ENCODE peak calls at places on chromosomes 11 and 22, in six cellular contexts. U, X, A, P, D and M are unnamed samples.

GRCh38 chr11:133134561-133135173 is 397.6 kb downstream of the OPCML start:
- DNase-seq in U (peak), X (peak), A (peak), P (no peak), D (peak), M (no peak)

GRCh38 chr11:60786811-60787567 is 1.9 kb downstream of the MS4A10 start:
- DNase-seq in U (no peak), X (no peak), A (no peak), P (no peak), D (no peak), M (no peak)

GRCh38 chr11:107752508-107752907 is 40.7 kb upstream of the SLN start:
- DNase-seq in U (no peak), X (no peak), A (no peak), P (no peak), D (no peak), M (no peak)

GRCh38 chr11:26558191-26558590 is 13.9 kb downstream of the MUC15 start:
- DNase-seq in U (no peak), X (no peak), A (no peak), P (no peak), D (no peak), M (no peak)

GRCh38 chr11:85665756-85666155 is 827 bp upstream of the CREBZF start:
- DNase-seq in U (no peak), X (no peak), A (no peak), P (no peak), D (no peak), M (no peak)

GRCh38 chr11:36313750-36314500 is 17.8 kb downstream of the PRR5L start:
- DNase-seq in U (no peak), X (no peak), A (no peak), P (no peak), D (no peak), M (no peak)

GRCh38 chr11:12239396-12240298 is 129.3 kb downstream of the MICAL2 start:
- DNase-seq in U (no peak), X (peak), A (no peak), P (no peak), D (no peak), M (no peak)

GRCh38 chr22:27632451-27633295 is 168.9 kb downstream of the MN1 start:
- DNase-seq in U (no peak), X (no peak), A (no peak), P (no peak), D (no peak), M (no peak)

GRCh38 chr22:37569009-37569920 is 9.0 kb downstream of the CDC42EP1 start:
- DNase-seq in U (no peak), X (peak), A (no peak), P (no peak), D (no peak), M (no peak)

GRCh38 chr22:39148727-39149535 is 3.5 kb downstream of the CBX7 start:
- DNase-seq in U (peak), X (no peak), A (no peak), P (no peak), D (no peak), M (peak)

GRCh38 chr22:39117585-39118191 is 20.6 kb downstream of the APOBEC3H start:
- DNase-seq in U (peak), X (no peak), A (peak), P (no peak), D (peak), M (peak)

GRCh38 chr11:69512790-69513189 is 31.3 kb downstream of the LINC01488 start:
- DNase-seq in U (no peak), X (no peak), A (no peak), P (no peak), D (no peak), M (no peak)

GRCh38 chr11:73585834-73586575 is 11.9 kb downstream of the FAM168A start:
- DNase-seq in U (no peak), X (no peak), A (peak), P (no peak), D (no peak), M (no peak)

GRCh38 chr22:21697866-21698265 is 32.1 kb downstream of the PPIL2 start:
- DNase-seq in U (no peak), X (no peak), A (no peak), P (no peak), D (no peak), M (no peak)

GRCh38 chr11:61056981-61057380 is 45.3 kb upstream of the CD5 start:
- DNase-seq in U (no peak), X (no peak), A (no peak), P (peak), D (no peak), M (no peak)

GRCh38 chr11:116879789-116880402 is 42.5 kb upstream of the APOA1 start:
- DNase-seq in U (peak), X (no peak), A (peak), P (no peak), D (peak), M (no peak)

GRCh38 chr11:304915-305833 is 2.4 kb upstream of the IFITM2 start:
- DNase-seq in U (peak), X (no peak), A (peak), P (no peak), D (peak), M (peak)

GRCh38 chr11:68783216-68783821 is 32.0 kb upstream of the TESMIN start:
- DNase-seq in U (no peak), X (no peak), A (no peak), P (no peak), D (no peak), M (no peak)

GRCh38 chr22:38314992-38315800 is 2.0 kb downstream of the CSNK1E start:
- DNase-seq in U (peak), X (no peak), A (no peak), P (no peak), D (peak), M (no peak)

GRCh38 chr11:129373489-129373953 is 2.1 kb upstream of the BARX2 start:
- DNase-seq in U (no peak), X (no peak), A (no peak), P (no peak), D (no peak), M (no peak)

GRCh38 chr22:50260801-50261614 is 475 bp downstream of the MAPK12 start:
- DNase-seq in U (peak), X (no peak), A (peak), P (no peak), D (no peak), M (no peak)

GRCh38 chr11:79083346-79083745 is 357.5 kb downstream of the TENM4 start:
- DNase-seq in U (no peak), X (no peak), A (no peak), P (no peak), D (no peak), M (no peak)

GRCh38 chr11:78630561-78631303 is 56.1 kb upstream of the NARS2 start:
- DNase-seq in U (no peak), X (no peak), A (no peak), P (no peak), D (no peak), M (no peak)

GRCh38 chr11:128897841-128898240 is 6.7 kb downstream of the KCNJ5 start:
- DNase-seq in U (no peak), X (no peak), A (no peak), P (no peak), D (no peak), M (no peak)

GRCh38 chr11:422249-422656 is 7.5 kb upstream of the SIGIRR start:
- DNase-seq in U (no peak), X (no peak), A (no peak), P (no peak), D (no peak), M (no peak)

GRCh38 chr11:66820921-66821320 is 22.3 kb upstream of the RCE1 start:
- DNase-seq in U (no peak), X (no peak), A (no peak), P (no peak), D (no peak), M (no peak)

GRCh38 chr11:66814678-66815077 is 28.6 kb upstream of the RCE1 start:
- DNase-seq in U (no peak), X (no peak), A (no peak), P (no peak), D (no peak), M (no peak)

GRCh38 chr11:66815646-66816045 is 27.6 kb upstream of the RCE1 start:
- DNase-seq in U (no peak), X (no peak), A (peak), P (no peak), D (no peak), M (no peak)

GRCh38 chr11:66820381-66820780 is 22.9 kb upstream of the RCE1 start:
- DNase-seq in U (no peak), X (no peak), A (no peak), P (no peak), D (no peak), M (no peak)

GRCh38 chr11:66818231-66818955 is 24.8 kb upstream of the RCE1 start:
- DNase-seq in U (no peak), X (no peak), A (no peak), P (no peak), D (no peak), M (no peak)
- H3K27ac ChIP-seq in U (no peak), X (no peak), A (no peak), P (no peak), D (no peak), M (no peak)

GRCh38 chr22:48241658-48242057 is 1479.2 kb downstream of the TBC1D22A start:
- DNase-seq in U (no peak), X (no peak), A (no peak), P (no peak), D (no peak), M (no peak)

GRCh38 chr22:48240935-48241230 is 1478.4 kb downstream of the TBC1D22A start:
- DNase-seq in U (no peak), X (no peak), A (no peak), P (no peak), D (no peak), M (no peak)

GRCh38 chr22:48238966-48239365 is 1476.5 kb downstream of the TBC1D22A start:
- DNase-seq in U (no peak), X (no peak), A (no peak), P (peak), D (no peak), M (no peak)

GRCh38 chr22:48239461-48240164 is 1477.2 kb downstream of the TBC1D22A start:
- DNase-seq in U (no peak), X (no peak), A (no peak), P (peak), D (no peak), M (no peak)

DNA sequence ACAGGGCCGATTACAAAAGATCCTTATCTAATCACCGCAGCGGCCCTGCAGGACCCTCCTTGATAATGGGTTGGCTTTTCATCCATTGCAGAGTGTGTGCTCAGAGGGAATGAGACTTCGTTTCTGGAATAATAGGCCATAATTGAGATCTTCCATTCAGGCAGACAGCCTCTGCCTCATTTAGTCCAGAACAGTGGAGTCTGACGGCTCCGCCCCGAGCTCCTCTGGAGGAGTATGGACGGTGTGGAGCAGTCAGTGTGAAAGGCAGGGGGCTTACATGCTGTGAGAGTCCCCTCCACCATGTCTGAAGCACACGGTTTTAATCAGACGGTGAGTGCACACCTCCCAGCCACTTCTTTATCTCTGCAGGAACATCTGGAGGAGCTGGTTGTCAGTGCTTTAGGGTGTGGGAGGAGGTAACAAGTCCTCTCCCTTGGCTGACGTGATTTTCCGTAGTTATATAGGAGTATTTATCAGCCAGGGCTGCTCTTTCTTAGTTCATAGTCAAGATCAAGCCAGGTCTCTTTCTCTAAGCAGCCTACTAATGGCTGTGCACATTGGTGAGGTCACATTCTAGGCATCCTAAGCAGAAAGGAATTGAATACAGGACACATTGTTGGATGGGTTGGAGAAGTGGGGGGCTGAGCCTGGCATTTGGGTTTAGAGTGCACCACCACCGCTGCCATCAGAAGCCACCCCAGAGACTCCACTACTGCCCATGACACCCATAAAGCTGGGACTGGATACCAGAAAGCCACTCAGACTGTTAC is 1477.9 kb downstream of the TBC1D22A start:
- DNase-seq in U (no peak), X (no peak), A (no peak), P (peak), D (no peak), M (no peak)
- H3K27ac ChIP-seq in U (no peak), X (no peak), A (no peak), P (no peak), D (no peak), M (no peak)

GRCh38 chr22:36471341-36471821 is 10.1 kb downstream of the TXN2 start:
- DNase-seq in U (no peak), X (no peak), A (peak), P (no peak), D (no peak), M (no peak)
- H3K27ac ChIP-seq in U (no peak), X (no peak), A (peak), P (peak), D (no peak), M (no peak)

DNA sequence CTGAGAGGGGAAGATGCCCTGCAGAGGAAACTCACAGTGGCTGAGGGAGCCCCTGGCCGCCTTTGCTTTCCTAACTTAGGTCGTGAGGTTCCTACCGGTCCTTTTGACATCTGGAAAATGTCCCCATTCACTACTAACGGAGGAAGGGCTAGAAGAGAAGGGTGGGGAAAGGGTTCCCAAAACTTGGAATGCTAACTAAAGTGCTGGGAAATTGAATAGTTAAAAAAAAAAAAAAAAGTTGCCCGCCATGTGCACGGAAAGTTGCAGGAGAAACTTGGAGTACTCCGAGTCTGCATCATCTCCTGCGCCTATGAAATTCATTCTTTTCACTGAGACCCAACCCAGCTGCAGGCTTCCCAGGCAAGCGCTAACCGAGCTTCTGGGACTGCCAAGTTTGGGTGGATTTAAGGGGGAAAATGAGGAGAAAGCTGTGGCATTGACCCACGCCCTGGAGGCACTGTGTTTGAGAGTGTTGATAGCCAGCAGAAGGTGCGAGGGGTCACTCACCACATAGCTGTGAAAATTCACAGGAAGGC is 854 bp downstream of the TIMP3 start:
- DNase-seq in U (no peak), X (no peak), A (peak), P (no peak), D (no peak), M (no peak)
- H3K27ac ChIP-seq in U (no peak), X (peak), A (peak), P (peak), D (no peak), M (no peak)

DNA sequence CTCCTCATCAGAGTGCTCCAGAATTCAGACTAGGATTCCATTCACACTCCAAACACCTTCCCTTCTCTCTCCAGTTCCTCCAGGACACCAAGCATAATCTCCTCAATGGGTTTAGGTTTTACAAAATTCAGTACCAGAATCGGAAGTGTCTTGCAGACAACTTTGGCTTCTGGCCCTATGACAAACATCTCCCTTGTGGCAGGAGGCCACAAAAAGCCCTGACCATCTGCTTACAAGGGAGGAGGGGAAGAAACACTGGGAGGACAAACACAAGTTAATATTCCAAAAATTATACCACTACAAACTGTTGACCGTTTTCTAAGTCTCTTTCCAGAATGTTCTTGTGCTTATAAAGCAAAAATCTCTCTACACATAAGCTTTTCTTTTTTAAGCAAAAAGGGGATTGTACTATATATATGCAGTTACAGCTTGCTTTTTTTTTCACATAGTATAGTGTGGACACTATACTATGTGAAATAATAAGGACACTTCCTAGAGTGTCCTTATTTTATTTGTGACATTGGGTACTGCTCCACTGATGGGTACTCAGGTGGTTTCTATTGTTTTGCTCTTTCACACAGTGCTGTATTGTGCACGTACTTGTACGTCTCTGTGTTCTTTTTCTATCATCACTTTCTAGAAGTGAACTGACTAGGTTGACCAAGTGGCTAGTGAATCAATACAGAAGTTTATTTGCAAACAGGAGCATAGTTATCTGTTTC is 78.7 kb downstream of the BDNF start:
- DNase-seq in U (no peak), X (no peak), A (no peak), P (no peak), D (no peak), M (no peak)
- H3K27ac ChIP-seq in U (no peak), X (no peak), A (no peak), P (no peak), D (no peak), M (no peak)

GRCh38 chr11:131886201-131886600 is 515.8 kb downstream of the NTM start:
- DNase-seq in U (no peak), X (no peak), A (peak), P (no peak), D (no peak), M (no peak)

GRCh38 chr11:131885371-131885770 is 515.0 kb downstream of the NTM start:
- DNase-seq in U (no peak), X (no peak), A (no peak), P (no peak), D (no peak), M (no peak)

GRCh38 chr11:131888230-131888826 is 517.9 kb downstream of the NTM start:
- DNase-seq in U (no peak), X (no peak), A (peak), P (no peak), D (no peak), M (no peak)

GRCh38 chr11:131889760-131890620 is 519.6 kb downstream of the NTM start:
- DNase-seq in U (no peak), X (no peak), A (no peak), P (no peak), D (no peak), M (no peak)

DNA sequence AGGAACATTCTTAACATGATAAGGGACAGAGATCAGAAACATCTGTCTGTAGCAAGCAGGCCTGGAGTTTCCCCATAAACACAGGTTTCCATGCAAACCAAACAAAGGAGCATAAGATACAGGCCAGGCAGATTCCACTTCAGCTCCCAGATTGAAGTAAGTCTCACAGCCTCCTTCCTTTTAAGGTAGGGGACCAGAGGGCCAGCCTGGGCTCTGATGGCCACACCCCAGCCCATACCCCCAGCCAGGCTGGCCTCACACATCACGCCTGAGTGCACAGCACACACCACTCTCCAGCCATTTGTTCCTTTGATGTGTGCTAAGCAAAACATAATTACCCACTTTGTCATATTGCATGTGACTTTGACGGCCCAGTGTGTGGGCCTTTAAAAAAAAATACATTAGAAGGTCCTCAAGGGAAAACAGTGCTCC is 518.7 kb downstream of the NTM start:
- DNase-seq in U (no peak), X (no peak), A (peak), P (no peak), D (no peak), M (no peak)
- H3K27ac ChIP-seq in U (no peak), X (no peak), A (peak), P (no peak), D (no peak), M (no peak)

GRCh38 chr11:2778630-2779498 is 79.1 kb upstream of the KCNQ1OT1 start:
- DNase-seq in U (no peak), X (peak), A (peak), P (peak), D (no peak), M (peak)
- H3K27ac ChIP-seq in U (no peak), X (peak), A (no peak), P (peak), D (no peak), M (peak)

DNA sequence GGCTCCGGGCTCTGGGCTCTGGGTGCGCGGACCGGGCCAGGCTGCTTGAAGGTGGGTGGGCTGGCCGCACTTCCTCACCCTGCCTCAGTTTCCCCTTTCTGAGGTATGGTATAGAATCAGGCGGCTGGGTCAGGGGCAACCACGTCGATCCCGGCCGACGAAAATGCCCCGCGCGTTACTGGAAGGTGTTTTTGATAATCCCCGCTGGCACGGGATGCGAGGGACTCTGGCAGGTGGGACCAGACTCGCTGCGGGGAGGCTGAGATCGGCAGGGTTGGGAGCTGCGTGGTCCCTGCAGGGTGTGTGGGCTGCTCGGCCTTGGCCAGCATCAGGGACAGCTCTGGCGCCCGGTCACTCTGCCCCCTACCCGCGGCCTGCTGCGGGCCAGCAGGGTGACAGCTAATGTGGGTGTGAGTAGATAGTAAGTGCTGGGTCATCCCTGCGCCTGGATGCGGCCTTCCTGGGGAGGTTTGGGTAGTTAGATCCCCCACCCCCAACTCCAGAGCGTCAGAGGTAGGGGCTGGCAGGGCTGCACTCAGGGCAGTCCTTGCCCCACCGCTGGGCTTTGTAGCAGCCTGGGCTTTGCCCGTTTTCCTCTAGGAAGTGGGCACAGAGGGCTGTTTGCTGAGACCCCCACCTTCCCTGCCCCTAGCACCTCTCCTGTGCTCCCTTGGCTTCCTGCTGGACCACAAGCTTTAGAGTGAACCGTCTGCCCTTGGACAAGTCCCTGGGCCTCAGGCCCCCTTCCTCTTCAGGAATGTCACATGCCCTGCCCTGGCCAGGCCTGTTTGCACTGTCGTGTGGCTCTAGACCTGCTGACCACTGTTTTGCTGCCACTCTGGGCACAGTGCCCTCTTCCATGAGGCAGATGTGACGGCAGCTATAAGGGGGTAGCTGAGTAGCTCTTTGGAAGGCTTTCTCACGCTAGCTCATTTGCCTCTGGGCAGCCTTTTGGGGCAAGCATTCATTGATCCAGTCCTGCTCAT is 579 bp downstream of the TANGO2 start:
- DNase-seq in U (peak), X (peak), A (no peak), P (peak), D (no peak), M (no peak)
- H3K27ac ChIP-seq in U (peak), X (peak), A (peak), P (peak), D (peak), M (peak)